ENCODE peak calls at places on chromosomes 4 and X, in four cellular contexts. T is fibroblast of lung; S is activated CD4-positive, alpha-beta T cell treated with anti-CD3 and anti-CD28 coated beads, Interleukin-2, amount 10 ng/mL, durations not matched to agents 7 days and 5 days; J is kidney epithelial cell. C is an unnamed sample.

GRCh38 chr4:111773858-111774257 is 371.4 kb upstream of the FAM241A start:
- DNase-seq in T (no peak), S (no peak), J (no peak), C (no peak)

GRCh38 chr4:2745981-2746806 is 9.9 kb downstream of the TNIP2 start:
- DNase-seq in T (peak; percentile 65), S (peak; percentile 80), J (peak; percentile 55), C (peak; percentile 54)

GRCh38 chr4:168978001-168978700 is 31.9 kb downstream of the CBR4 start:
- DNase-seq in T (peak; percentile 50), S (no peak), J (no peak), C (no peak)

GRCh38 chrX:154546354-154547244 is at the start of gene G6PD:
- DNase-seq in T (peak; percentile 44), S (peak; percentile 74), J (no peak), C (peak; percentile 51)

GRCh38 chr4:8179074-8179473 is 20.0 kb upstream of the SH3TC1 start:
- DNase-seq in T (no peak), S (no peak), J (no peak), C (no peak)

GRCh38 chr4:3407171-3407771 is 34.5 kb upstream of the HGFAC start:
- DNase-seq in T (no peak), S (no peak), J (no peak), C (no peak)

GRCh38 chr4:185774076-185774731 is 37.8 kb downstream of the SORBS2 start:
- DNase-seq in T (no peak), S (no peak), J (no peak), C (peak; percentile 53)

GRCh38 chr4:82802906-82803305 is 4.3 kb upstream of the SCD5 start:
- DNase-seq in T (no peak), S (no peak), J (no peak), C (no peak)

GRCh38 chr4:121182296-121182695 is 18.2 kb upstream of the TNIP3 start:
- DNase-seq in T (peak; percentile 59), S (peak; percentile 36), J (no peak), C (peak; percentile 10)

GRCh38 chr4:186775867-186776266 is 52.2 kb upstream of the FAT1 start:
- DNase-seq in T (no peak), S (no peak), J (no peak), C (no peak)

GRCh38 chrX:132092439-132093065 is 35.3 kb downstream of the FRMD7 start:
- DNase-seq in T (peak; percentile 47), S (peak; percentile 47), J (no peak), C (peak; percentile 68)

GRCh38 chr4:136650541-136651277 is 881.6 kb downstream of the PCDH18 start:
- DNase-seq in T (peak; percentile 80), S (no peak), J (peak; percentile 78), C (peak; percentile 63)

GRCh38 chrX:11641368-11641767 is 24.4 kb downstream of the ARHGAP6 start:
- DNase-seq in T (no peak), S (no peak), J (no peak), C (no peak)

GRCh38 chr4:122783301-122784215 is 43.1 kb upstream of the FGF2 start:
- DNase-seq in T (peak; percentile 98), S (no peak), J (peak; percentile 86), C (peak; percentile 86)

GRCh38 chrX:15143050-15143824 is 126.6 kb downstream of the ASB9 start:
- DNase-seq in T (peak; percentile 30), S (peak; percentile 60), J (peak; percentile 9), C (peak; percentile 18)

GRCh38 chr4:3291411-3291968 is 1.3 kb upstream of the RGS12 start:
- DNase-seq in T (no peak), S (no peak), J (no peak), C (no peak)

GRCh38 chr4:985123-985830 is 1.6 kb upstream of the IDUA start:
- DNase-seq in T (peak; percentile 34), S (peak; percentile 67), J (no peak), C (peak; percentile 24)

GRCh38 chrX:26442340-26442739 is 226.4 kb downstream of the MAGEB5 start:
- DNase-seq in T (no peak), S (no peak), J (no peak), C (peak; percentile 68)

GRCh38 chrX:119067023-119067739 is 5.6 kb upstream of the CT47C1 start:
- DNase-seq in T (peak; percentile 34), S (peak; percentile 22), J (no peak), C (peak; percentile 64)

GRCh38 chr4:186724048-186724860 is 598 bp upstream of the FAT1 start:
- DNase-seq in T (peak; percentile 61), S (no peak), J (no peak), C (no peak)

GRCh38 chr4:72525938-72526337 is 43.1 kb downstream of the ADAMTS3 start:
- DNase-seq in T (peak; percentile 89), S (no peak), J (peak; percentile 21), C (peak; percentile 86)

GRCh38 chr4:95165926-95166524 is 382.7 kb downstream of the UNC5C start:
- DNase-seq in T (peak; percentile 68), S (peak; percentile 65), J (peak; percentile 25), C (peak; percentile 74)

GRCh38 chr4:110211007-110211769 is 12.8 kb upstream of the ELOVL6 start:
- DNase-seq in T (peak; percentile 51), S (peak; percentile 45), J (no peak), C (peak; percentile 46)

C was measured in endothelial cell of umbilical vein.